ENCODE peak calls at places on chromosomes 11 and 22, in seven cellular contexts. One of them, this sample, is unnamed.

GRCh38 chr11:33605703-33606102 is 94.9 kb downstream of the C11orf91 start:
- DNase-seq in amniotic stem cell: no peak
- DNase-seq in HT1080: no peak
- DNase-seq in NCI-H1105 treated with DMSO at 0.1 percent for 48 hours: no peak
- DNase-seq in activated CD4-positive, alpha-beta T cell treated with anti-CD3 and anti-CD28 coated beads, Interleukin-2, amount 10 ng/mL, durations not matched to agents 7 days and 5 days: no peak
- DNase-seq in GM12865: no peak
- DNase-seq in NCI-H1417 treated with DMSO at 0.1 percent for 48 hours: no peak
- DNase-seq in this sample: no peak

GRCh38 chr22:44393066-44393465 is 80.3 kb upstream of the SHISAL1 start:
- DNase-seq in amniotic stem cell: no peak
- DNase-seq in HT1080: no peak
- DNase-seq in NCI-H1105 treated with DMSO at 0.1 percent for 48 hours: no peak
- DNase-seq in activated CD4-positive, alpha-beta T cell treated with anti-CD3 and anti-CD28 coated beads, Interleukin-2, amount 10 ng/mL, durations not matched to agents 7 days and 5 days: no peak
- DNase-seq in GM12865: no peak
- DNase-seq in NCI-H1417 treated with DMSO at 0.1 percent for 48 hours: no peak
- DNase-seq in this sample: no peak

GRCh38 chr11:114192841-114193389 is 103.3 kb upstream of the NNMT start:
- DNase-seq in amniotic stem cell: no peak
- DNase-seq in HT1080: no peak
- DNase-seq in NCI-H1105 treated with DMSO at 0.1 percent for 48 hours: no peak
- DNase-seq in activated CD4-positive, alpha-beta T cell treated with anti-CD3 and anti-CD28 coated beads, Interleukin-2, amount 10 ng/mL, durations not matched to agents 7 days and 5 days: no peak
- DNase-seq in GM12865: no peak
- DNase-seq in NCI-H1417 treated with DMSO at 0.1 percent for 48 hours: peak; percentile 59
- DNase-seq in this sample: no peak

GRCh38 chr11:44607324-44607962 is 42.0 kb downstream of the CD82 start:
- DNase-seq in amniotic stem cell: no peak
- DNase-seq in HT1080: peak; percentile 73
- DNase-seq in NCI-H1105 treated with DMSO at 0.1 percent for 48 hours: no peak
- DNase-seq in activated CD4-positive, alpha-beta T cell treated with anti-CD3 and anti-CD28 coated beads, Interleukin-2, amount 10 ng/mL, durations not matched to agents 7 days and 5 days: no peak
- DNase-seq in GM12865: no peak
- DNase-seq in NCI-H1417 treated with DMSO at 0.1 percent for 48 hours: no peak
- DNase-seq in this sample: no peak

GRCh38 chr22:30429887-30430286 is 4.3 kb downstream of the MTFP1 start:
- DNase-seq in amniotic stem cell: no peak
- DNase-seq in HT1080: no peak
- DNase-seq in NCI-H1105 treated with DMSO at 0.1 percent for 48 hours: no peak
- DNase-seq in activated CD4-positive, alpha-beta T cell treated with anti-CD3 and anti-CD28 coated beads, Interleukin-2, amount 10 ng/mL, durations not matched to agents 7 days and 5 days: no peak
- DNase-seq in GM12865: no peak
- DNase-seq in NCI-H1417 treated with DMSO at 0.1 percent for 48 hours: no peak
- DNase-seq in this sample: no peak

GRCh38 chr11:104534268-104534667 is 364.0 kb downstream of the CASP12 start:
- DNase-seq in amniotic stem cell: no peak
- DNase-seq in HT1080: peak; percentile 65
- DNase-seq in NCI-H1105 treated with DMSO at 0.1 percent for 48 hours: no peak
- DNase-seq in activated CD4-positive, alpha-beta T cell treated with anti-CD3 and anti-CD28 coated beads, Interleukin-2, amount 10 ng/mL, durations not matched to agents 7 days and 5 days: no peak
- DNase-seq in GM12865: no peak
- DNase-seq in NCI-H1417 treated with DMSO at 0.1 percent for 48 hours: no peak
- DNase-seq in this sample: no peak

GRCh38 chr11:65429724-65430405 is 7.3 kb downstream of the NEAT1 start:
- DNase-seq in amniotic stem cell: no peak
- DNase-seq in HT1080: peak; percentile 82
- DNase-seq in NCI-H1105 treated with DMSO at 0.1 percent for 48 hours: no peak
- DNase-seq in activated CD4-positive, alpha-beta T cell treated with anti-CD3 and anti-CD28 coated beads, Interleukin-2, amount 10 ng/mL, durations not matched to agents 7 days and 5 days: peak; percentile 60
- DNase-seq in GM12865: peak; percentile 76
- DNase-seq in NCI-H1417 treated with DMSO at 0.1 percent for 48 hours: no peak
- DNase-seq in this sample: peak; percentile 59

GRCh38 chr11:114783805-114784204 is 105.5 kb downstream of the NXPE2 start:
- DNase-seq in amniotic stem cell: no peak
- DNase-seq in HT1080: no peak
- DNase-seq in NCI-H1105 treated with DMSO at 0.1 percent for 48 hours: no peak
- DNase-seq in activated CD4-positive, alpha-beta T cell treated with anti-CD3 and anti-CD28 coated beads, Interleukin-2, amount 10 ng/mL, durations not matched to agents 7 days and 5 days: no peak
- DNase-seq in GM12865: no peak
- DNase-seq in NCI-H1417 treated with DMSO at 0.1 percent for 48 hours: no peak
- DNase-seq in this sample: no peak

GRCh38 chr22:27283714-27284113 is 517.8 kb downstream of the MN1 start:
- DNase-seq in amniotic stem cell: no peak
- DNase-seq in HT1080: peak; percentile 26
- DNase-seq in NCI-H1105 treated with DMSO at 0.1 percent for 48 hours: no peak
- DNase-seq in activated CD4-positive, alpha-beta T cell treated with anti-CD3 and anti-CD28 coated beads, Interleukin-2, amount 10 ng/mL, durations not matched to agents 7 days and 5 days: no peak
- DNase-seq in GM12865: peak; percentile 5
- DNase-seq in NCI-H1417 treated with DMSO at 0.1 percent for 48 hours: no peak
- DNase-seq in this sample: no peak

GRCh38 chr11:13208921-13209320 is 68.7 kb upstream of the BMAL1 start:
- DNase-seq in amniotic stem cell: no peak
- DNase-seq in HT1080: no peak
- DNase-seq in NCI-H1105 treated with DMSO at 0.1 percent for 48 hours: no peak
- DNase-seq in activated CD4-positive, alpha-beta T cell treated with anti-CD3 and anti-CD28 coated beads, Interleukin-2, amount 10 ng/mL, durations not matched to agents 7 days and 5 days: no peak
- DNase-seq in GM12865: no peak
- DNase-seq in NCI-H1417 treated with DMSO at 0.1 percent for 48 hours: no peak
- DNase-seq in this sample: peak; percentile 12

GRCh38 chr11:60389279-60389910 is 6.9 kb upstream of the MS4A14 start:
- DNase-seq in amniotic stem cell: no peak
- DNase-seq in HT1080: no peak
- DNase-seq in NCI-H1105 treated with DMSO at 0.1 percent for 48 hours: no peak
- DNase-seq in activated CD4-positive, alpha-beta T cell treated with anti-CD3 and anti-CD28 coated beads, Interleukin-2, amount 10 ng/mL, durations not matched to agents 7 days and 5 days: no peak
- DNase-seq in GM12865: peak; percentile 82
- DNase-seq in NCI-H1417 treated with DMSO at 0.1 percent for 48 hours: no peak
- DNase-seq in this sample: no peak

GRCh38 chr11:12705874-12706273 is 31.7 kb downstream of the TEAD1 start:
- DNase-seq in amniotic stem cell: no peak
- DNase-seq in HT1080: no peak
- DNase-seq in NCI-H1105 treated with DMSO at 0.1 percent for 48 hours: no peak
- DNase-seq in activated CD4-positive, alpha-beta T cell treated with anti-CD3 and anti-CD28 coated beads, Interleukin-2, amount 10 ng/mL, durations not matched to agents 7 days and 5 days: no peak
- DNase-seq in GM12865: no peak
- DNase-seq in NCI-H1417 treated with DMSO at 0.1 percent for 48 hours: no peak
- DNase-seq in this sample: no peak